ENCODE peak calls at places on chromosome 2, in five cellular contexts. One of them, this sample, is unnamed.

GRCh38 chr2:196586511-196586991 is 53.0 kb upstream of the CCDC150 start:
- DNase-seq in neural progenitor cell: no peak
- DNase-seq in stomach: no peak
- DNase-seq in upper lobe of right lung: no peak
- DNase-seq in left ventricle myocardium inferior: no peak
- DNase-seq in this sample: peak; percentile 16

GRCh38 chr2:112880081-112880531 is 30.9 kb upstream of the IL37 start:
- DNase-seq in upper lobe of right lung: no peak
- DNase-seq in neural progenitor cell: no peak
- DNase-seq in left ventricle myocardium inferior: no peak
- DNase-seq in stomach: no peak
- DNase-seq in this sample: peak; percentile 29

GRCh38 chr2:6828299-6828584 is 37.5 kb downstream of the CMPK2 start:
- DNase-seq in neural progenitor cell: peak; percentile 62
- DNase-seq in upper lobe of right lung: no peak
- DNase-seq in left ventricle myocardium inferior: no peak
- DNase-seq in stomach: no peak
- DNase-seq in this sample: no peak

GRCh38 chr2:26809211-26809610 is 23.4 kb downstream of the CENPA start:
- DNase-seq in neural progenitor cell: no peak
- DNase-seq in stomach: no peak
- DNase-seq in upper lobe of right lung: no peak
- DNase-seq in left ventricle myocardium inferior: no peak
- DNase-seq in this sample: no peak

GRCh38 chr2:145682536-145683157 is 1162.7 kb upstream of the ZEB2 start:
- DNase-seq in left ventricle myocardium inferior: no peak
- DNase-seq in neural progenitor cell: peak; percentile 30
- DNase-seq in stomach: no peak
- DNase-seq in upper lobe of right lung: no peak
- DNase-seq in this sample: no peak

GRCh38 chr2:70873541-70873940 is 37.9 kb upstream of the CD207 start:
- DNase-seq in stomach: no peak
- DNase-seq in left ventricle myocardium inferior: no peak
- DNase-seq in neural progenitor cell: no peak
- DNase-seq in upper lobe of right lung: no peak
- DNase-seq in this sample: no peak

GRCh38 chr2:204040016-204040415 is 103.5 kb downstream of the ICOS start:
- DNase-seq in left ventricle myocardium inferior: no peak
- DNase-seq in stomach: no peak
- DNase-seq in neural progenitor cell: no peak
- DNase-seq in upper lobe of right lung: no peak
- DNase-seq in this sample: no peak

GRCh38 chr2:240032406-240033329 is 2.4 kb upstream of the OR6B2 start:
- DNase-seq in stomach: no peak
- DNase-seq in upper lobe of right lung: no peak
- DNase-seq in neural progenitor cell: no peak
- DNase-seq in left ventricle myocardium inferior: no peak
- DNase-seq in this sample: no peak

GRCh38 chr2:39411186-39411944 is 25.7 kb downstream of the MAP4K3 start:
- DNase-seq in upper lobe of right lung: no peak
- DNase-seq in left ventricle myocardium inferior: no peak
- DNase-seq in neural progenitor cell: no peak
- DNase-seq in stomach: no peak
- DNase-seq in this sample: no peak

GRCh38 chr2:46487667-46488333 is 8.4 kb downstream of the TMEM247 start:
- DNase-seq in upper lobe of right lung: peak; percentile 83
- DNase-seq in neural progenitor cell: no peak
- DNase-seq in stomach: no peak
- DNase-seq in left ventricle myocardium inferior: peak; percentile 86
- DNase-seq in this sample: no peak

GRCh38 chr2:157264099-157264498 is 6.6 kb downstream of the GALNT5 start:
- DNase-seq in upper lobe of right lung: no peak
- DNase-seq in stomach: no peak
- DNase-seq in left ventricle myocardium inferior: no peak
- DNase-seq in neural progenitor cell: no peak
- DNase-seq in this sample: no peak

GRCh38 chr2:181570833-181571661 is 85.9 kb downstream of the CERKL start:
- DNase-seq in upper lobe of right lung: no peak
- DNase-seq in stomach: no peak
- DNase-seq in left ventricle myocardium inferior: no peak
- DNase-seq in neural progenitor cell: no peak
- DNase-seq in this sample: no peak

DNA sequence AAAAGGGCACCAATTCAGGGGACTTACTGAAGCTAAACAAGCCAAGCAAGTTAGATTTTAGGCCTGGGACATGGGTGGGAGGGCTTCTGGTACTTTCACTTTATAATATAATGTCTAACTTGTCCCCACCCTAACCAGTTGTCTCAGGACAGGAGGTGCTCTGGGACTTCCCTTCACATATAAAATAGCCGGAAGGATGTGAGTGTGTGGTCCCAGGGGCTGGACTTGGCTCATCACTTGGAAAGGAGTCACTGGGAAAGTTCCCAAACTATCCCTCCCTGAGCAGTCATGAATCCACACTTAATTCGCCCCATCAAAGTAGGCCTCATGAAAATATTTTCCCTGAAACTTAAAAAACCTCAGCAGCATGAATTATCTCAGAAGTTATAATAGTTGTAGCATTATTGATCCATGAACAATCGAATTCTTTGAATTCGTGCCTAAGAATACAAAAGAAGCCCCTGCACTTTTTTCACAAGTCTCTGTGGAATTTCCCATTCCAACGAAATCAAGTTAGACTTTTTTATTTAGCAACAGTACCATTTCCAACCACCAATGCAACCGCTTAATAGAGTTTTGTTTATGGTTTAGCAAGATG is 69.0 kb upstream of the SPTBN1 start:
- DNase-seq in left ventricle myocardium inferior: peak; percentile 74
- DNase-seq in neural progenitor cell: no peak
- DNase-seq in stomach: no peak
- DNase-seq in upper lobe of right lung: no peak
- DNase-seq in this sample: no peak
- H3K4me3 ChIP-seq in left ventricle myocardium inferior: no peak overlapping the region
- H3K4me3 ChIP-seq in neural progenitor cell: no peak overlapping the region
- H3K4me3 ChIP-seq in stomach: no peak overlapping the region
- H3K4me3 ChIP-seq in upper lobe of right lung: no peak overlapping the region
- H3K4me3 ChIP-seq in this sample: no peak overlapping the region

DNA sequence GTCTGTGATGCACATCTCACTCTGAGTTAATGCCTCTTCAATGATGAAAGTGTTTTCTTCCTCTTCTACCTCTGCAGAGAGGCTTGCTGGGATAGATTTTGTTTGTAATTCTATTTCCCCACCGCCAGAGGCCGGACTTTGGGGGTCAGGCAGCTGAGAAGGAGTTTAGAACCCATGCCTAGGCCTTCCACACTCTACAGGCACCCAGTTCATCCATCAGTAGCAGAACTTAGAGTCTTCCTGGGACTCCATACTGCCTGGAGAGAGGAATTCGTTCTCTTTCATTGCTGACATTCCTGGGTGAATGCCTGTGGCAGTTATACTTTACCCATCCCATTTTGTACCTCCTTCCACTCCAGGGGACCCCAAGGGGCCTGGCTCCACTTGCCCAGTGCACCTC is 9.1 kb downstream of the TPRKB start:
- DNase-seq in upper lobe of right lung: no peak
- DNase-seq in left ventricle myocardium inferior: no peak
- DNase-seq in stomach: no peak
- DNase-seq in neural progenitor cell: no peak
- DNase-seq in this sample: no peak
- TF ChIP-seq CTCF in upper lobe of right lung: no peak
- TF ChIP-seq CTCF in left ventricle myocardium inferior: no peak
- TF ChIP-seq CTCF in stomach: no peak
- TF ChIP-seq CTCF in neural progenitor cell: no peak
- TF ChIP-seq CTCF in this sample: no peak

GRCh38 chr2:9907402-9907801 is 44.1 kb upstream of the GRHL1 start:
- DNase-seq in upper lobe of right lung: no peak
- DNase-seq in neural progenitor cell: no peak
- DNase-seq in stomach: no peak
- DNase-seq in left ventricle myocardium inferior: no peak
- DNase-seq in this sample: no peak

GRCh38 chr2:9910699-9911098 is 40.8 kb upstream of the GRHL1 start:
- DNase-seq in stomach: no peak
- DNase-seq in neural progenitor cell: no peak
- DNase-seq in upper lobe of right lung: no peak
- DNase-seq in left ventricle myocardium inferior: no peak
- DNase-seq in this sample: no peak

GRCh38 chr2:9908639-9909038 is 42.9 kb upstream of the GRHL1 start:
- DNase-seq in stomach: no peak
- DNase-seq in left ventricle myocardium inferior: no peak
- DNase-seq in neural progenitor cell: no peak
- DNase-seq in upper lobe of right lung: no peak
- DNase-seq in this sample: no peak

GRCh38 chr2:9912468-9912867 is 39.0 kb upstream of the GRHL1 start:
- DNase-seq in upper lobe of right lung: no peak
- DNase-seq in neural progenitor cell: no peak
- DNase-seq in stomach: no peak
- DNase-seq in left ventricle myocardium inferior: no peak
- DNase-seq in this sample: no peak

DNA sequence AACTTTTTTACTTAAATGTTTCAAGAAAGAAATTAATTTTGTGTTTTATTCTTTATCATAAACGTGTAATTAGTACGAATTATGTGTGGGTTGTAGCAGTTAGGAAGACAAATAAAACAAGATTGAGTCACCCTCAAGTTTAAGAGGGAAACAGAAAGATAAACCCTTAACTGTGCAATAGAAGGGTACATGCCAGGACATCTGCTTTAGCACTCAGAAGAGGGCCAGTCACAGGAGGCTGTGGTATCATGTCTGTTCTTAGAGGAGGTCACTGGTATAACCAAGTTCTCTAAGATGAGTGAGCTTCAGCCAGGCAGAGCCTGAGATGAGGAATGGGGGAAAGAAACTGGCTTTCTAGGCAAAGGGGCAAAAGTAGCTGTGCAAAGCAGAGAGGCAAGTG is 42.4 kb upstream of the GRHL1 start:
- DNase-seq in left ventricle myocardium inferior: no peak
- DNase-seq in neural progenitor cell: no peak
- DNase-seq in stomach: no peak
- DNase-seq in upper lobe of right lung: no peak
- DNase-seq in this sample: no peak
- H3K36me3 ChIP-seq in left ventricle myocardium inferior: peaks cover 13% of the 10 kb centered on the region
- H3K36me3 ChIP-seq in neural progenitor cell: peaks cover 3% of the 10 kb centered on the region
- H3K36me3 ChIP-seq in stomach: peaks cover 50% of the 10 kb centered on the region
- H3K36me3 ChIP-seq in upper lobe of right lung: peaks cover 27% of the 10 kb centered on the region
- H3K36me3 ChIP-seq in this sample: no peaks in the 10 kb centered on the region

GRCh38 chr2:467101-467500 is 179.2 kb upstream of the ALKAL2 start:
- DNase-seq in neural progenitor cell: no peak
- DNase-seq in left ventricle myocardium inferior: no peak
- DNase-seq in stomach: no peak
- DNase-seq in upper lobe of right lung: no peak
- DNase-seq in this sample: no peak

GRCh38 chr2:469521-469920 is 181.6 kb upstream of the ALKAL2 start:
- DNase-seq in stomach: no peak
- DNase-seq in neural progenitor cell: no peak
- DNase-seq in left ventricle myocardium inferior: no peak
- DNase-seq in upper lobe of right lung: no peak
- DNase-seq in this sample: no peak

GRCh38 chr2:468631-469310 is 180.9 kb upstream of the ALKAL2 start:
- DNase-seq in upper lobe of right lung: no peak
- DNase-seq in neural progenitor cell: no peak
- DNase-seq in left ventricle myocardium inferior: no peak
- DNase-seq in stomach: no peak
- DNase-seq in this sample: no peak

GRCh38 chr2:467892-468630 is 180.2 kb upstream of the ALKAL2 start:
- DNase-seq in upper lobe of right lung: no peak
- DNase-seq in left ventricle myocardium inferior: no peak
- DNase-seq in stomach: no peak
- DNase-seq in neural progenitor cell: peak; percentile 52
- DNase-seq in this sample: no peak

DNA sequence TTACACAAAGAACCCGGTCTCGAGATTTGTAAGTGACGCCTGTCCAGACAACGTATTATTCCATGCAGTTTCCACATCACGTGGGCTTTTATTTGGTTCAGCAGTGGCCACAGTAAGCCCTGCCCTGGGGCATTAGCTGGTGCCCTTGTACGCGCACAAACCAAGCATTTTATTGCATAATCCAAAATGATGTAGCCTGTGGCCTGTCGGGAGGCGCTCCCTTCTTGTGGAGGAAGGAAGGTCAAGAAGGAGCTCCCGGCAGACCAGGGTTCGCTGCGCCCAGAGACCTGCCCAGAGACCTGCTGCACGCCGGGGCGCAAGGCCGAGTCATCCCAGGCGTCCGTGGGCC is 179.6 kb upstream of the ALKAL2 start:
- DNase-seq in upper lobe of right lung: no peak
- DNase-seq in neural progenitor cell: no peak
- DNase-seq in left ventricle myocardium inferior: no peak
- DNase-seq in stomach: no peak
- DNase-seq in this sample: no peak
- H3K4me3 ChIP-seq in upper lobe of right lung: no peak overlapping the region
- H3K4me3 ChIP-seq in neural progenitor cell: peak overlapping the region; percentile 52
- H3K4me3 ChIP-seq in left ventricle myocardium inferior: no peak overlapping the region
- H3K4me3 ChIP-seq in stomach: no peak overlapping the region
- H3K4me3 ChIP-seq in this sample: no peak overlapping the region

DNA sequence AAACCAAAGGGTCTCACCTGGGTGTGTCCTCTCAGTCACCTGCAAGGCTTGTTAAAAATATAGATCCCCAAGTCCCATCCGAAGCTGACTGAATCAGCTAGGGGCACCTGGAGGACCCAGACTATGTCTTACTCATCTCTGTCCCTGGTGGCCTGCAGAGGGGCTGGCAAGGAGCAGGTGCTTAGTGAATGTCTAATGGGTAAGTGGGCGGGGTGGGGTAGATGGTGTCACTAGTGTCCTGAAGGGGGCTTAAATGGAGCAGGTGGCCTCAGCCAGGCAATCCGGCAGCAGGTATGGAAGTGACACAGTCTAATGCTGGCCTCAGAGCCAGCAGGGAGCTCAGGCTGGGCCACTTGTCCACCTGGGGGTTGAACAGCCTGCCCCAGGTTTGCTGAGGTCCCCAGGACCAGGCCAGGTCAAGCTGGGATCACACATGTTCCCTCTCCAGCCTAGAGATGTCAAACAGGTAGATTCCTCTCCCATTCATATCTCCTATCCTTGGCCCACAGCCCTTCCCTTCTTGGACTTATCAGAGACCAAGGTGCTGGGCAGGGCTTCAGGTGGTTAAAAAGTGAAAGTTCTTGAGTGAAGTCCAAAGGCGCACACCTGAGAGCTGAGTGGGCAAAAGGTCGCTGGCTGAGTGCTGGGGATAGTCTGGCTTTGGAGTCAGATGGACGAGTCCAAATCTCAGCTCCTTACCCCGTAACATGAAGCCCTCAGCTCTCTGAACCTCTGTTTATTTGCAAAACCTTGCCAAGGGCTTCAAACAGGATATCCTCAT is 1.6 kb downstream of the STEAP3 start:
- DNase-seq in stomach: peak; percentile 75
- DNase-seq in upper lobe of right lung: no peak
- DNase-seq in neural progenitor cell: no peak
- DNase-seq in left ventricle myocardium inferior: no peak
- DNase-seq in this sample: no peak
- TF ChIP-seq CTCF in stomach: no peak
- TF ChIP-seq CTCF in upper lobe of right lung: no peak
- TF ChIP-seq CTCF in neural progenitor cell: no peak
- TF ChIP-seq CTCF in left ventricle myocardium inferior: no peak
- TF ChIP-seq CTCF in this sample: peak; percentile 17

This sample was measured in GM06990.